ENCODE peak calls at places on chromosomes 4 and X, in four cellular contexts. J is WTC11, L is K562, P is SK-N-SH. R is an unnamed sample.

GRCh38 chr4:2071912-2072867 is 13.1 kb downstream of the NAT8L start:
- DNase-seq in J (peak; percentile 24), L (no peak), P (peak; percentile 63), R (peak; percentile 45)

GRCh38 chr4:1056671-1057402 is 45.4 kb downstream of the FGFRL1 start:
- DNase-seq in J (no peak), L (no peak), P (no peak), R (no peak)

GRCh38 chrX:71626576-71626975 is 8.3 kb upstream of the CXCR3 start:
- DNase-seq in J (no peak), L (no peak), P (no peak), R (no peak)

GRCh38 chr4:108744307-108744706 is 18.5 kb downstream of the ETNPPL start:
- DNase-seq in J (no peak), L (no peak), P (no peak), R (no peak)

GRCh38 chr4:124199755-124200154 is 512.8 kb downstream of the ANKRD50 start:
- DNase-seq in J (no peak), L (no peak), P (no peak), R (no peak)

GRCh38 chr4:89767924-89768323 is 69.0 kb downstream of the SNCA start:
- DNase-seq in J (no peak), L (no peak), P (no peak), R (no peak)

GRCh38 chrX:36348509-36348908 is 429.0 kb downstream of the CFAP47 start:
- DNase-seq in J (no peak), L (no peak), P (no peak), R (no peak)

GRCh38 chr4:79650794-79651431 is 242.9 kb upstream of the GK2 start:
- DNase-seq in J (no peak), L (no peak), P (no peak), R (no peak)

GRCh38 chrX:17375361-17375630 is 296 bp downstream of the NHS start:
- DNase-seq in J (no peak), L (no peak), P (no peak), R (no peak)

GRCh38 chr4:36351082-36351666 is 69.8 kb downstream of the DTHD1 start:
- DNase-seq in J (peak; percentile 65), L (peak; percentile 17), P (peak; percentile 18), R (peak; percentile 60)

GRCh38 chr4:76067652-76068286 is 6.7 kb upstream of the ART3 start:
- DNase-seq in J (peak; percentile 76), L (peak; percentile 65), P (peak; percentile 71), R (peak; percentile 71)

GRCh38 chr4:76301068-76301774 is 5.3 kb upstream of the STBD1 start:
- DNase-seq in J (no peak), L (peak; percentile 90), P (no peak), R (no peak)

GRCh38 chr4:88672987-88673386 is 24.6 kb downstream of the NAP1L5 start:
- DNase-seq in J (peak; percentile 47), L (peak; percentile 43), P (peak; percentile 17), R (peak; percentile 23)

GRCh38 chr4:19982556-19982955 is 269.1 kb upstream of the SLIT2 start:
- DNase-seq in J (no peak), L (no peak), P (no peak), R (no peak)

GRCh38 chrX:12488220-12488619 is 303.0 kb upstream of the PRPS2 start:
- DNase-seq in J (no peak), L (no peak), P (no peak), R (no peak)

GRCh38 chrX:123859409-123859827 is 435 bp upstream of the XIAP start:
- DNase-seq in J (no peak), L (no peak), P (peak; percentile 36), R (no peak)

GRCh38 chr4:168931215-168931650 is 78.8 kb downstream of the CBR4 start:
- DNase-seq in J (no peak), L (no peak), P (no peak), R (no peak)

GRCh38 chr4:11566440-11567022 is 137.8 kb upstream of the HS3ST1 start:
- DNase-seq in J (no peak), L (no peak), P (no peak), R (no peak)

GRCh38 chr4:83852085-83852451 is 316.2 kb downstream of the GPAT3 start:
- DNase-seq in J (no peak), L (no peak), P (no peak), R (no peak)

GRCh38 chrX:77960567-77960966 is 8.9 kb downstream of the PGAM4 start:
- DNase-seq in J (no peak), L (no peak), P (no peak), R (no peak)

GRCh38 chrX:23901065-23901464 is 6.7 kb downstream of the APOO start:
- DNase-seq in J (no peak), L (no peak), P (no peak), R (no peak)

GRCh38 chrX:15319075-15319474 is 3.6 kb upstream of the ASB11 start:
- DNase-seq in J (no peak), L (no peak), P (no peak), R (no peak)

GRCh38 chr4:153114771-153115321 is 89.4 kb upstream of the TRIM2 start:
- DNase-seq in J (no peak), L (no peak), P (no peak), R (no peak)

GRCh38 chr4:144627663-144628076 is 18.3 kb upstream of the HHIP start:
- DNase-seq in J (no peak), L (no peak), P (no peak), R (no peak)

GRCh38 chr4:145003675-145004074 is 94.3 kb downstream of the ANAPC10 start:
- DNase-seq in J (no peak), L (no peak), P (no peak), R (no peak)

GRCh38 chrX:54043696-54044125 is 562 bp downstream of the PHF8 start:
- DNase-seq in J (peak; percentile 54), L (peak; percentile 33), P (peak; percentile 44), R (no peak)

GRCh38 chrX:1555370-1555769 is 18.4 kb upstream of the P2RY8 start:
- DNase-seq in J (no peak), L (no peak), P (no peak), R (no peak)

GRCh38 chrX:103831803-103832544 is at the start of gene RAB9B:
- DNase-seq in J (peak; percentile 75), L (peak; percentile 3), P (peak; percentile 83), R (peak; percentile 62)

GRCh38 chr4:158873795-158874359 is 105.1 kb downstream of the FNIP2 start:
- DNase-seq in J (no peak), L (no peak), P (no peak), R (no peak)

GRCh38 chrX:47235691-47236103 is 2.9 kb downstream of the USP11 start:
- DNase-seq in J (no peak), L (no peak), P (no peak), R (no peak)

GRCh38 chr4:67891645-67892044 is 7.8 kb upstream of the TMPRSS11D start:
- DNase-seq in J (no peak), L (no peak), P (no peak), R (no peak)

GRCh38 chr4:8589831-8590545 is 2.6 kb upstream of the CPZ start:
- DNase-seq in J (no peak), L (no peak), P (peak; percentile 60), R (no peak)

GRCh38 chr4:7367361-7367760 is 67.4 kb downstream of the PSAPL1 start:
- DNase-seq in J (no peak), L (no peak), P (no peak), R (no peak)

DNA sequence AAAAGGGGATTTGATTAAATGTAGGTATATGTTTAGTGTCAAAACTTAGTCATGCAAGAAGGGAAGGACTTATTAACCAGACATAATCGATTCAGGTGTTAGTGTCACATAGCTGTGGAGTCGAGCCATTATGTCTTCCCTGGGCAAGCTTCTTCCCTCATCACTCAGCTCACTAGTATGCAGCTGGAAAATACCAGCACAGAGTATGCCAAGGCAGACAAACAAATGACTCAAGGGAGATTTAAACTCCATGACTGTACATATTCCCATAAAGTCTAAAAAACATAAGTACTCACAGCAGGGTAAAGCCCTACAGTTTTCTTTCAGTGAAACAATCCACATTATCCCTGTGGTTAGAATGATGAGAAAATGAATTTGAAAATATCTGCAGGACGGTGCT is 304.5 kb downstream of the CBLL2 start:
- DNase-seq in J (no peak), L (no peak), P (no peak), R (no peak)
- TF ChIP-seq TEAD4 in J (no peak), L (no peak), P (no peak), R (no peak)

GRCh38 chrX:34629572-34629971 is 27.5 kb downstream of the TMEM47 start:
- DNase-seq in J (no peak), L (no peak), P (no peak), R (no peak)

GRCh38 chrX:34638116-34638515 is 19.0 kb downstream of the TMEM47 start:
- DNase-seq in J (no peak), L (no peak), P (peak; percentile 7), R (no peak)

GRCh38 chrX:34631826-34632225 is 25.3 kb downstream of the TMEM47 start:
- DNase-seq in J (no peak), L (no peak), P (no peak), R (no peak)

GRCh38 chrX:34632404-34632803 is 24.7 kb downstream of the TMEM47 start:
- DNase-seq in J (no peak), L (no peak), P (no peak), R (no peak)
- TF ChIP-seq TEAD4 in J (no peak), L (no peak), P (no peak), R (no peak)

DNA sequence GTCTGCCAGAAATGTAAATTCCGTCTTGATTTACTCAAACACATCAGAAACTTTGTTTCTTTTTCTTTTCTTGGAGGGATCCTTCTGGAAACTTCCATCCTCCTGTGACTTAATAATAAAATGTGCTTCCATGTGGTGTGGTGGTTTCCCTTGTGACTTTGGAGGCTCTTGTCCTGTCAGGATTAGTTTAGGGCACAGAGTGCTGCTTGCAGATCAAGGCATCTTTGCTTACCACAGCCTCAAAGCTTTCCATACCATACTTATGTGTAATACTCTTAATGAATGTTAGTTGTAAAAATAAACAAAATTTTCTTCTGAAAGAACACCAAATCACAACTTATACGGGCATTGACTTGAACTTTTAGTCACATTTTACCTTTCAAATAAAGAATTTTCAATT is 27.4 kb downstream of the GBA3 start:
- DNase-seq in J (no peak), L (no peak), P (no peak), R (no peak)
- TF ChIP-seq TEAD4 in J (no peak), L (no peak), P (no peak), R (no peak)

DNA sequence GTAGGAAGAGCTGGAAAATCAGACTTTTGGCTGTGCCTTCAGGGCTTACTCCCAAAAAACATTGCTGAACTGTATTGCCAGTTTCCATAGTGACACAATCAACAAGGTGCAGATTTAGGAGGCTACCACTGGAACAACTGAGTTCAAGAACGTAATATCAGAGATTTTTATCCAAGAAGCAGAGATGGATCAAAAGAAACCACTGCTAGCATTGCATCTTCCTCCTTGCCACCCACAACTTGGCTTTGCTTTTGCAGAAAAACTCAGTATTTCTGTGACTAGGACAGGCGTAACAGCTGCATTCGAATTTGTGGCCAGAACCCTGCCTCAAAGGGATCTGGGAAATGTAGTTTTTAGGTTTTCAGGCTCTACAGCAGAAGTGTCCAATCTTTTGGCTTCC is 27.8 kb upstream of the WDFY3 start:
- DNase-seq in J (no peak), L (no peak), P (peak; percentile 2), R (no peak)
- TF ChIP-seq TEAD4 in J (no peak), L (no peak), P (no peak), R (no peak)

GRCh38 chrX:46178763-46179162 is 366.5 kb downstream of the ZNF674 start:
- DNase-seq in J (no peak), L (no peak), P (no peak), R (no peak)
- TF ChIP-seq TEAD4 in J (no peak), L (no peak), P (no peak), R (no peak)

GRCh38 chrX:20066968-20067708 is 49.6 kb downstream of the MAP7D2 start:
- DNase-seq in J (no peak), L (peak; percentile 27), P (peak; percentile 57), R (no peak)
- TF ChIP-seq TEAD4 in J (no peak), L (no peak), P (no peak), R (no peak)